ENCODE peak calls at places on chromosome 5, in six cellular contexts. One of them, this sample, is unnamed.

GRCh38 chr5:172740483-172741205 is 30.4 kb downstream of the DUSP1 start:
- DNase-seq in left cardiac atrium: peak; percentile 80
- DNase-seq in iris pigment epithelial cell: peak; percentile 92
- DNase-seq in dorsolateral prefrontal cortex: no peak
- DNase-seq in ovary: no peak
- DNase-seq in NAMALWA: no peak
- DNase-seq in this sample: peak; percentile 86

GRCh38 chr5:84715087-84715486 is 330.4 kb upstream of the EDIL3 start:
- DNase-seq in left cardiac atrium: no peak
- DNase-seq in iris pigment epithelial cell: peak; percentile 44
- DNase-seq in dorsolateral prefrontal cortex: no peak
- DNase-seq in ovary: no peak
- DNase-seq in NAMALWA: no peak
- DNase-seq in this sample: no peak

GRCh38 chr5:74469234-74469972 is 171.1 kb downstream of the ENC1 start:
- DNase-seq in left cardiac atrium: no peak
- DNase-seq in iris pigment epithelial cell: no peak
- DNase-seq in dorsolateral prefrontal cortex: no peak
- DNase-seq in ovary: no peak
- DNase-seq in NAMALWA: no peak
- DNase-seq in this sample: no peak

GRCh38 chr5:34535944-34536628 is 120.0 kb upstream of the RAI14 start:
- DNase-seq in left cardiac atrium: no peak
- DNase-seq in iris pigment epithelial cell: no peak
- DNase-seq in dorsolateral prefrontal cortex: no peak
- DNase-seq in ovary: no peak
- DNase-seq in NAMALWA: no peak
- DNase-seq in this sample: no peak

GRCh38 chr5:74866653-74867162 is 521 bp upstream of the FAM169A start:
- DNase-seq in left cardiac atrium: no peak
- DNase-seq in iris pigment epithelial cell: no peak
- DNase-seq in dorsolateral prefrontal cortex: peak; percentile 42
- DNase-seq in ovary: no peak
- DNase-seq in NAMALWA: no peak
- DNase-seq in this sample: no peak

GRCh38 chr5:16536246-16536645 is 70.6 kb upstream of the ZNF622 start:
- DNase-seq in left cardiac atrium: no peak
- DNase-seq in iris pigment epithelial cell: peak; percentile 79
- DNase-seq in dorsolateral prefrontal cortex: no peak
- DNase-seq in ovary: no peak
- DNase-seq in NAMALWA: no peak
- DNase-seq in this sample: no peak

GRCh38 chr5:138068742-138069375 is 15.0 kb upstream of the WNT8A start:
- DNase-seq in left cardiac atrium: peak; percentile 81
- DNase-seq in iris pigment epithelial cell: peak; percentile 80
- DNase-seq in dorsolateral prefrontal cortex: peak; percentile 71
- DNase-seq in ovary: peak; percentile 77
- DNase-seq in NAMALWA: peak; percentile 78
- DNase-seq in this sample: peak; percentile 80

GRCh38 chr5:33641722-33642505 is 201.1 kb downstream of the TARS1 start:
- DNase-seq in left cardiac atrium: no peak
- DNase-seq in iris pigment epithelial cell: peak; percentile 87
- DNase-seq in dorsolateral prefrontal cortex: no peak
- DNase-seq in ovary: no peak
- DNase-seq in NAMALWA: no peak
- DNase-seq in this sample: peak; percentile 23

GRCh38 chr5:118981783-118982182 is 6.6 kb downstream of the DTWD2 start:
- DNase-seq in left cardiac atrium: no peak
- DNase-seq in iris pigment epithelial cell: no peak
- DNase-seq in dorsolateral prefrontal cortex: no peak
- DNase-seq in ovary: no peak
- DNase-seq in NAMALWA: no peak
- DNase-seq in this sample: no peak

GRCh38 chr5:38051711-38052508 is 206.4 kb upstream of the EGFLAM start:
- DNase-seq in left cardiac atrium: no peak
- DNase-seq in iris pigment epithelial cell: no peak
- DNase-seq in dorsolateral prefrontal cortex: no peak
- DNase-seq in ovary: no peak
- DNase-seq in NAMALWA: no peak
- DNase-seq in this sample: no peak